ENCODE peak calls at places on chromosomes 1 and 21, in five cellular contexts. M is NCI-H460, H is GM04504, B is AG04450, E is M059J. J is an unnamed sample.

GRCh38 chr1:200337410-200337809 is 72.4 kb downstream of the ZNF281 start:
- DNase-seq in M (no peak), E (no peak), H (no peak), B (no peak), J (no peak)

GRCh38 chr1:183633676-183634343 is 1.8 kb downstream of the ARPC5 start:
- DNase-seq in H (peak; percentile 54), B (peak; percentile 84), E (peak; percentile 93), M (peak; percentile 62), J (peak; percentile 55)

GRCh38 chr1:145827966-145828365 is 4.0 kb downstream of the POLR3C start:
- DNase-seq in H (no peak), E (no peak), B (no peak), M (no peak), J (no peak)

GRCh38 chr1:36735939-36736730 is 253.4 kb upstream of the CSF3R start:
- DNase-seq in H (no peak), B (no peak), M (no peak), E (no peak), J (no peak)

GRCh38 chr1:26328597-26328996 is 10.8 kb downstream of the CD52 start:
- DNase-seq in B (no peak), H (no peak), E (no peak), M (no peak), J (no peak)

GRCh38 chr1:212207118-212207517 is 78.1 kb upstream of the PPP2R5A start:
- DNase-seq in M (no peak), H (no peak), B (no peak), E (no peak), J (no peak)

GRCh38 chr1:51433269-51433971 is 85.6 kb downstream of the EPS15 start:
- DNase-seq in M (no peak), H (no peak), E (peak; percentile 38), B (no peak), J (no peak)

GRCh38 chr1:81554108-81554507 is 246.6 kb upstream of the ADGRL2 start:
- DNase-seq in M (no peak), E (no peak), B (no peak), H (no peak), J (no peak)

GRCh38 chr1:89351622-89352311 is 12.1 kb upstream of the GBP6 start:
- DNase-seq in E (no peak), B (no peak), M (no peak), H (no peak), J (no peak)

GRCh38 chr1:15975358-15975804 is 520 bp downstream of the ZBTB17 start:
- DNase-seq in E (peak; percentile 55), B (no peak), H (no peak), M (no peak), J (no peak)

GRCh38 chr21:15122241-15122640 is 57.4 kb upstream of the NRIP1 start:
- DNase-seq in B (no peak), M (no peak), H (no peak), E (no peak), J (no peak)

GRCh38 chr1:48691429-48692001 is 85.2 kb downstream of the BEND5 start:
- DNase-seq in E (no peak), H (no peak), B (no peak), M (no peak), J (no peak)

GRCh38 chr1:214123061-214123784 is 135.4 kb downstream of the PROX1 start:
- DNase-seq in M (peak; percentile 73), E (peak; percentile 70), B (peak; percentile 10), H (peak; percentile 14), J (no peak)

GRCh38 chr1:21861602-21862429 is 49.8 kb downstream of the LDLRAD2 start:
- DNase-seq in M (no peak), E (peak; percentile 95), H (peak; percentile 44), B (peak; percentile 32), J (no peak)

GRCh38 chr1:1111516-1112236 is 4.2 kb downstream of the C1orf159 start:
- DNase-seq in H (no peak), M (no peak), E (no peak), B (no peak), J (no peak)

GRCh38 chr1:32144033-32144432 is 35.4 kb upstream of the TXLNA start:
- DNase-seq in B (no peak), E (no peak), H (no peak), M (no peak), J (no peak)

GRCh38 chr1:112618114-112618720 is 724 bp downstream of the ST7L start:
- DNase-seq in H (no peak), B (no peak), M (no peak), E (peak; percentile 27), J (no peak)